ENCODE peak calls at places on chromosomes 11 and 22, in eight cellular contexts. S is adipocyte, A is fibroblast of pulmonary artery, I is amniotic stem cell, Q is type B pancreatic cell, K is T-helper 17 cell, E is MM.1S, O is NCI-H748 treated with DMSO at 0.1 percent for 48 hours. T is an unnamed sample.
A peak's percentile ranks its signal among the peaks of the same experiment; 100 is the strongest.

GRCh38 chr11:48001438-48002021 is 21.2 kb downstream of the PTPRJ start:
- DNase-seq in S (peak; percentile 57), A (peak; percentile 66), I (peak; percentile 9), Q (no peak), K (peak; percentile 67), E (no peak), O (no peak), T (peak; percentile 43)

GRCh38 chr11:19849947-19850593 is 137.4 kb downstream of the NAV2 start:
- DNase-seq in S (no peak), A (no peak), I (no peak), Q (no peak), K (no peak), E (no peak), O (no peak), T (no peak)

GRCh38 chr11:62976109-62976508 is 8.7 kb downstream of the SLC22A6 start:
- DNase-seq in S (no peak), A (no peak), I (no peak), Q (no peak), K (no peak), E (no peak), O (no peak), T (peak; percentile 15)

GRCh38 chr22:33337524-33337923 is 279.3 kb upstream of the SYN3 start:
- DNase-seq in S (no peak), A (no peak), I (no peak), Q (no peak), K (no peak), E (no peak), O (no peak), T (no peak)

GRCh38 chr11:48170840-48171233 is 45.8 kb upstream of the OR4B1 start:
- DNase-seq in S (peak; percentile 70), A (peak; percentile 50), I (no peak), Q (no peak), K (no peak), E (no peak), O (no peak), T (no peak)

GRCh38 chr11:28981331-28981865 is 873.2 kb downstream of the METTL15 start:
- DNase-seq in S (peak; percentile 57), A (peak; percentile 67), I (no peak), Q (no peak), K (no peak), E (no peak), O (peak; percentile 72), T (peak; percentile 77)

GRCh38 chr22:44860311-44860710 is 107.9 kb downstream of the ARHGAP8 start:
- DNase-seq in S (no peak), A (no peak), I (no peak), Q (no peak), K (no peak), E (no peak), O (no peak), T (no peak)

GRCh38 chr11:41499429-41499828 is 40.0 kb upstream of the LRRC4C start:
- DNase-seq in S (no peak), A (no peak), I (no peak), Q (no peak), K (no peak), E (no peak), O (no peak), T (peak; percentile 7)

GRCh38 chr11:75790986-75791385 is 22.4 kb downstream of the DGAT2 start:
- DNase-seq in S (no peak), A (no peak), I (no peak), Q (no peak), K (no peak), E (no peak), O (no peak), T (peak; percentile 52)

GRCh38 chr11:43738600-43739409 is 58.3 kb downstream of the HSD17B12 start:
- DNase-seq in S (peak; percentile 94), A (peak; percentile 85), I (peak; percentile 56), Q (no peak), K (no peak), E (peak; percentile 87), O (no peak), T (peak; percentile 50)

GRCh38 chr11:93396356-93396755 is 65.8 kb downstream of the DEUP1 start:
- DNase-seq in S (peak; percentile 51), A (no peak), I (no peak), Q (no peak), K (no peak), E (no peak), O (no peak), T (no peak)

GRCh38 chr11:12275818-12276217 is 101.6 kb upstream of the PARVA start:
- DNase-seq in S (no peak), A (no peak), I (no peak), Q (no peak), K (no peak), E (no peak), O (no peak), T (no peak)

GRCh38 chr22:28774378-28774777 is 1.9 kb downstream of the CCDC117 start:
- DNase-seq in S (no peak), A (no peak), I (no peak), Q (no peak), K (no peak), E (no peak), O (no peak), T (no peak)

GRCh38 chr22:43587574-43587973 is 175.8 kb downstream of the MPPED1 start:
- DNase-seq in S (no peak), A (peak; percentile 2), I (no peak), Q (no peak), K (no peak), E (no peak), O (no peak), T (no peak)

GRCh38 chr11:63841554-63841953 is 2.6 kb downstream of the MARK2 start:
- DNase-seq in S (peak; percentile 78), A (peak; percentile 39), I (peak; percentile 21), Q (no peak), K (no peak), E (no peak), O (no peak), T (peak; percentile 69)

GRCh38 chr22:49356428-49356827 is 471.2 kb downstream of the BRD1 start:
- DNase-seq in S (no peak), A (no peak), I (no peak), Q (no peak), K (no peak), E (no peak), O (no peak), T (no peak)

GRCh38 chr11:11961399-11962028 is 46.9 kb downstream of the DKK3 start:
- DNase-seq in S (no peak), A (no peak), I (no peak), Q (no peak), K (no peak), E (no peak), O (no peak), T (peak; percentile 74)

GRCh38 chr11:115637842-115638241 is 133.6 kb upstream of the CADM1 start:
- DNase-seq in S (no peak), A (no peak), I (no peak), Q (no peak), K (no peak), E (no peak), O (no peak), T (peak; percentile 33)

GRCh38 chr22:39348909-39349505 is 784 bp upstream of the SYNGR1 start:
- DNase-seq in S (no peak), A (no peak), I (no peak), Q (no peak), K (no peak), E (no peak), O (peak; percentile 2), T (peak; percentile 57)